ENCODE peak calls at places on chromosomes 5 and 9, in eight cellular contexts. One of them, this sample, is unnamed. For H3K4me1, the result is how much of the 10 kb centered on the place peaks cover.

GRCh38 chr5:43192558-43193170 is 639 bp downstream of the NIM1K start:
- DNase-seq in upper lobe of left lung: peak
- DNase-seq in K562: no peak
- DNase-seq in stomach: no peak
- DNase-seq in sigmoid colon: peak
- DNase-seq in HCT116: no peak
- DNase-seq in HepG2: no peak
- DNase-seq in transverse colon: peak
- DNase-seq in this sample: no peak

GRCh38 chr5:141692919-141693848 is 11.2 kb upstream of the ARAP3 start:
- DNase-seq in upper lobe of left lung: no peak
- DNase-seq in K562: peak
- DNase-seq in stomach: no peak
- DNase-seq in sigmoid colon: no peak
- DNase-seq in HCT116: no peak
- DNase-seq in HepG2: no peak
- DNase-seq in transverse colon: no peak
- DNase-seq in this sample: no peak

GRCh38 chr9:70261131-70261870 is 2.5 kb downstream of the SMC5 start:
- DNase-seq in upper lobe of left lung: no peak
- DNase-seq in K562: no peak
- DNase-seq in stomach: no peak
- DNase-seq in sigmoid colon: no peak
- DNase-seq in HCT116: no peak
- DNase-seq in HepG2: no peak
- DNase-seq in transverse colon: no peak
- DNase-seq in this sample: no peak

GRCh38 chr5:83632874-83633273 is 87.8 kb downstream of the HAPLN1 start:
- DNase-seq in upper lobe of left lung: no peak
- DNase-seq in K562: no peak
- DNase-seq in stomach: no peak
- DNase-seq in sigmoid colon: no peak
- DNase-seq in HCT116: peak
- DNase-seq in HepG2: no peak
- DNase-seq in transverse colon: no peak
- DNase-seq in this sample: no peak

GRCh38 chr9:121976751-121977150 is 116.4 kb downstream of the TTLL11 start:
- DNase-seq in upper lobe of left lung: no peak
- DNase-seq in K562: no peak
- DNase-seq in stomach: no peak
- DNase-seq in sigmoid colon: no peak
- DNase-seq in HCT116: no peak
- DNase-seq in HepG2: no peak
- DNase-seq in transverse colon: no peak
- DNase-seq in this sample: no peak

GRCh38 chr5:177552839-177553455 is 1.4 kb downstream of the FAM193B start:
- DNase-seq in upper lobe of left lung: no peak
- DNase-seq in K562: no peak
- DNase-seq in stomach: no peak
- DNase-seq in sigmoid colon: no peak
- DNase-seq in HCT116: no peak
- DNase-seq in HepG2: peak
- DNase-seq in transverse colon: no peak
- DNase-seq in this sample: no peak

GRCh38 chr5:42908086-42908485 is 96.4 kb upstream of the SELENOP start:
- DNase-seq in upper lobe of left lung: no peak
- DNase-seq in K562: no peak
- DNase-seq in stomach: no peak
- DNase-seq in sigmoid colon: no peak
- DNase-seq in HCT116: no peak
- DNase-seq in HepG2: no peak
- DNase-seq in transverse colon: no peak
- DNase-seq in this sample: no peak

GRCh38 chr9:26331223-26331622 is 561.4 kb downstream of the CAAP1 start:
- DNase-seq in upper lobe of left lung: no peak
- DNase-seq in K562: no peak
- DNase-seq in stomach: no peak
- DNase-seq in sigmoid colon: no peak
- DNase-seq in HCT116: no peak
- DNase-seq in HepG2: no peak
- DNase-seq in transverse colon: no peak
- DNase-seq in this sample: no peak

GRCh38 chr9:111999319-111999718 is 102.7 kb downstream of the UGCG start:
- DNase-seq in upper lobe of left lung: no peak
- DNase-seq in K562: no peak
- DNase-seq in stomach: no peak
- DNase-seq in sigmoid colon: no peak
- DNase-seq in HCT116: no peak
- DNase-seq in HepG2: no peak
- DNase-seq in transverse colon: no peak
- DNase-seq in this sample: no peak

GRCh38 chr5:59813761-59814562 is 79.6 kb downstream of the PDE4D start:
- DNase-seq in upper lobe of left lung: no peak
- DNase-seq in K562: peak
- DNase-seq in stomach: no peak
- DNase-seq in sigmoid colon: no peak
- DNase-seq in HCT116: peak
- DNase-seq in HepG2: peak
- DNase-seq in transverse colon: peak
- DNase-seq in this sample: no peak

GRCh38 chr9:114172981-114173833 is 17.9 kb downstream of the COL27A1 start:
- DNase-seq in upper lobe of left lung: no peak
- DNase-seq in K562: no peak
- DNase-seq in stomach: no peak
- DNase-seq in sigmoid colon: peak
- DNase-seq in HCT116: no peak
- DNase-seq in HepG2: peak
- DNase-seq in transverse colon: no peak
- DNase-seq in this sample: no peak

GRCh38 chr5:35859101-35859661 is 2.5 kb downstream of the IL7R start:
- DNase-seq in upper lobe of left lung: no peak
- DNase-seq in K562: no peak
- DNase-seq in stomach: no peak
- DNase-seq in sigmoid colon: no peak
- DNase-seq in HCT116: no peak
- DNase-seq in HepG2: no peak
- DNase-seq in transverse colon: no peak
- DNase-seq in this sample: no peak

GRCh38 chr9:4175846-4176245 is 124.0 kb downstream of the GLIS3 start:
- DNase-seq in upper lobe of left lung: no peak
- DNase-seq in K562: no peak
- DNase-seq in stomach: no peak
- DNase-seq in sigmoid colon: no peak
- DNase-seq in HCT116: no peak
- DNase-seq in HepG2: no peak
- DNase-seq in transverse colon: no peak
- DNase-seq in this sample: no peak

GRCh38 chr9:36074870-36075532 is 38.3 kb downstream of the RECK start:
- DNase-seq in upper lobe of left lung: no peak
- DNase-seq in K562: no peak
- DNase-seq in stomach: peak
- DNase-seq in sigmoid colon: peak
- DNase-seq in HCT116: no peak
- DNase-seq in HepG2: peak
- DNase-seq in transverse colon: peak
- DNase-seq in this sample: peak

GRCh38 chr9:120868676-120869359 is 8.2 kb downstream of the PHF19 start:
- DNase-seq in upper lobe of left lung: peak
- DNase-seq in K562: peak
- DNase-seq in stomach: peak
- DNase-seq in sigmoid colon: peak
- DNase-seq in HCT116: peak
- DNase-seq in HepG2: no peak
- DNase-seq in transverse colon: peak
- DNase-seq in this sample: peak
- TF ChIP-seq POLR2AphosphoS5 in upper lobe of left lung: peak
- TF ChIP-seq POLR2AphosphoS5 in K562: no peak
- TF ChIP-seq POLR2AphosphoS5 in stomach: peak
- TF ChIP-seq POLR2AphosphoS5 in sigmoid colon: peak
- TF ChIP-seq POLR2AphosphoS5 in HCT116: no peak
- TF ChIP-seq POLR2AphosphoS5 in HepG2: no peak
- TF ChIP-seq POLR2AphosphoS5 in transverse colon: peak
- TF ChIP-seq POLR2AphosphoS5 in this sample: peak

GRCh38 chr5:115543365-115543700 is 1.2 kb downstream of the FEM1C start:
- DNase-seq in upper lobe of left lung: no peak
- DNase-seq in K562: no peak
- DNase-seq in stomach: no peak
- DNase-seq in sigmoid colon: no peak
- DNase-seq in HCT116: no peak
- DNase-seq in HepG2: peak
- DNase-seq in transverse colon: peak
- DNase-seq in this sample: no peak

GRCh38 chr5:115543931-115544370 is 624 bp downstream of the FEM1C start:
- DNase-seq in upper lobe of left lung: no peak
- DNase-seq in K562: peak
- DNase-seq in stomach: peak
- DNase-seq in sigmoid colon: peak
- DNase-seq in HCT116: no peak
- DNase-seq in HepG2: peak
- DNase-seq in transverse colon: peak
- DNase-seq in this sample: peak

GRCh38 chr5:115542651-115543364 is 1.8 kb downstream of the FEM1C start:
- DNase-seq in upper lobe of left lung: no peak
- DNase-seq in K562: peak
- DNase-seq in stomach: no peak
- DNase-seq in sigmoid colon: no peak
- DNase-seq in HCT116: no peak
- DNase-seq in HepG2: no peak
- DNase-seq in transverse colon: no peak
- DNase-seq in this sample: no peak

GRCh38 chr5:115542076-115542475 is 2.5 kb downstream of the FEM1C start:
- DNase-seq in upper lobe of left lung: no peak
- DNase-seq in K562: no peak
- DNase-seq in stomach: no peak
- DNase-seq in sigmoid colon: no peak
- DNase-seq in HCT116: no peak
- DNase-seq in HepG2: peak
- DNase-seq in transverse colon: no peak
- DNase-seq in this sample: no peak

DNA sequence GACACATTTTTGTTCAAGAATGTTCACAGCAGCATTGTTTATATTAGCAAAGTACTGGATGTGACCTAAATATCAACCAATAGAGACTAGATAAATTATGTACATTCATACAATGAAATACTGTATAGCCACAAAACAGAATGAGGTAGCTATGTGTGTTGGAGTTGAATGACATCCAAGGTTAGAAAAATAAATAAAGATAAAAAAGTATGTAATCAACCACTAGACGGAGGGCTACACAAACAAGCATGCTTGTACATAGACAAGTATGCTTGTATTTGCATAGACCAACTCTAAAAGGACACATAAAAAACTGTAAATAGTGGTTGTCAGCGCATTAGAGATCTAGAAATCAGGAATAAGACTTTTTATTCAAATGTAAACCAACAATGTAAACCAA is 3.0 kb downstream of the FEM1C start:
- DNase-seq in upper lobe of left lung: no peak
- DNase-seq in K562: no peak
- DNase-seq in stomach: no peak
- DNase-seq in sigmoid colon: no peak
- DNase-seq in HCT116: no peak
- DNase-seq in HepG2: peak
- DNase-seq in transverse colon: no peak
- DNase-seq in this sample: no peak
- H3K4me1 ChIP-seq in upper lobe of left lung: under half
- H3K4me1 ChIP-seq in K562: under half
- H3K4me1 ChIP-seq in stomach: under half
- H3K4me1 ChIP-seq in sigmoid colon: half or more
- H3K4me1 ChIP-seq in HCT116: under half
- H3K4me1 ChIP-seq in HepG2: half or more
- H3K4me1 ChIP-seq in transverse colon: half or more
- H3K4me1 ChIP-seq in this sample: under half

DNA sequence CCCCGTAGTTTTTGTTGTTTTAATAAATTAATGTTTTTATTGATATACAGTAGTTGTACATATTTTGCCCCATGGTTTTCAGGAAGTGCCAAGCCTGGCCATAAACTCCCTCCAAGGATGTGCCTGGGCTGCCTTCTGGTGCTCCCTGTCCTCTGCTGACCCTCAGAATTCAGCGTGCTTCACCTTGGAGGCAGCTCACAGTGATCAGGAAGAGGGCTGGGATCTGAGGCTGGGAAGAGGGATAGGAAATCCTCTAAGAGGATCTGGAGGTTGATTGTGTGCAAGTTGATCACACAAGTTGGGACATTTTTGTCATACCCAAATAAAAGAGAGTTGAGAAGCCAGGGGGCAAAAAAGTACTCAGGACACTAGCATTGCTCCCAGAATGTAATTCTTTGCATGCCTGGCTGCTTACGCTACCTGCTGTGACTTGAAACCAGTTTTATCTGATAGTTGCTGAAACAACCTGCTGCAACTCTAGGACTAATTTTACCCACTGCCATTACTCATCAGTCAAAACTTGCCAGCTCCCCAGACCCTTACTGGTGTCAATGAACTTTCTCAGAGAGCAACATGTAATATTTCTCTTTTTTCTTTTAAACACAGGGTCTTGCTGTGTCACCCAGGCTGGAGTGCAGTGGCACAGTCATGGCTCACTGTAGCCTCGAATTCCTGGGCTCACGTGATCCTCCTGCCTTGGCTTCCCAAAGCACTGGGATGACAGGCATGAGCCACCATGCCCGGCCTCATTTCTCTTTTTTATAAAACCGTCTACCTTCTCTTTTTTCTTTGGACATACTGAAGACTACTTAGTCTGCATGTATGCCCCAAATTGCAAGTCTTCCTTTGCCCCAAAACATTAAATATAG is 29.0 kb downstream of the PDE6A start:
- DNase-seq in upper lobe of left lung: no peak
- DNase-seq in K562: no peak
- DNase-seq in stomach: no peak
- DNase-seq in sigmoid colon: no peak
- DNase-seq in HCT116: no peak
- DNase-seq in HepG2: no peak
- DNase-seq in transverse colon: no peak
- DNase-seq in this sample: no peak
- H3K27ac ChIP-seq in upper lobe of left lung: no peak
- H3K27ac ChIP-seq in K562: no peak
- H3K27ac ChIP-seq in stomach: no peak
- H3K27ac ChIP-seq in sigmoid colon: no peak
- H3K27ac ChIP-seq in HCT116: no peak
- H3K27ac ChIP-seq in HepG2: no peak
- H3K27ac ChIP-seq in transverse colon: no peak
- H3K27ac ChIP-seq in this sample: no peak

DNA sequence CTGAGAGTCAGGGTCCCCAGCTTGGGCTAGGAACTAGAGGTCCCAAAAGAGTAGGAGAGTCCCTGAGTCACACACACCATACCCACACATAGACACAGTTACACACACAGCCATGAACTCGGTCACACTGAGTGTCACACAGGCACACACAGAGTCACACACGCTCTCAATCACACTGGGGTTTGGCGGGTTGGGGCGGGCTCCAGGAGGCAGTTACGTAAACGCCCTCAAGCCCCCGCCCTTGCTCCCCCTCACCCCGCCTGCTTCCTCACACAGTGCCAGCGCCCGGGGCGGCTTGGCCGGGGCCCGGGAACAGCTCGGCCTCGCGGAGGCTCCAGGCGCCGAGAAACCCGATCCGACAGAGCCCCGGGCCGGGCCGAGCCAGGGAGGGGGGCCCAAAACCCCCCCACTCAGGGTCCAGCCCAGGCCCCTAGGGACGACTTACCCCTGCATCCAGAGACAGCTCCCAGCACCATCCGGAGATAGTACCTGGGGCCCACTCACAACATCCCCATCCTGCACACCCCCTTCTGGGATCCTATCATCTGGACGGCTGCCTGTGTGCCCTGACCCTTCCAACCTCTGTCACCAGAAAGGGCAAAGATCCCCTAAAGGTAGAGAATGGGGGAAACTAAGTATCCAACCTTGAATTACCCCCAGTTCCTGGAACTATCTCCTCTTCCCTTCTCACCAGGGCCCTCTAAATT is 3.5 kb upstream of the CNTFR start:
- DNase-seq in upper lobe of left lung: peak
- DNase-seq in K562: no peak
- DNase-seq in stomach: peak
- DNase-seq in sigmoid colon: peak
- DNase-seq in HCT116: no peak
- DNase-seq in HepG2: no peak
- DNase-seq in transverse colon: peak
- DNase-seq in this sample: peak
- TF ChIP-seq POLR2AphosphoS5 in upper lobe of left lung: no peak
- TF ChIP-seq POLR2AphosphoS5 in K562: no peak
- TF ChIP-seq POLR2AphosphoS5 in stomach: no peak
- TF ChIP-seq POLR2AphosphoS5 in sigmoid colon: no peak
- TF ChIP-seq POLR2AphosphoS5 in HCT116: no peak
- TF ChIP-seq POLR2AphosphoS5 in HepG2: no peak
- TF ChIP-seq POLR2AphosphoS5 in transverse colon: no peak
- TF ChIP-seq POLR2AphosphoS5 in this sample: no peak